ENCODE peak calls at places on chromosomes 3 and 15, in eight cellular contexts. P, U, S, M, X, K, J and G are unnamed samples.

GRCh38 chr15:77001351-77001750 is 6.4 kb downstream of the PSTPIP1 start:
- DNase-seq in P (no peak), S (no peak), J (no peak), M (peak; percentile 29), X (peak; percentile 15), K (peak; percentile 66), U (no peak), G (no peak)

GRCh38 chr3:162034368-162034767 is 537.8 kb downstream of the OTOL1 start:
- DNase-seq in U (no peak), S (no peak), M (no peak), P (no peak), K (no peak), X (no peak), J (no peak), G (no peak)

GRCh38 chr15:44712108-44713005 is 1.0 kb downstream of the B2M start:
- DNase-seq in S (no peak), P (peak; percentile 64), J (no peak), X (peak; percentile 75), K (peak; percentile 77), U (no peak), M (peak; percentile 71), G (peak; percentile 92)

GRCh38 chr3:122513386-122514122 is 1.2 kb downstream of the KPNA1 start:
- DNase-seq in X (no peak), M (no peak), U (no peak), J (no peak), K (no peak), S (peak; percentile 15), P (no peak), G (peak; percentile 22)

GRCh38 chr3:15535757-15536156 is 14.3 kb upstream of the COLQ start:
- DNase-seq in P (no peak), K (no peak), S (no peak), M (no peak), U (no peak), X (no peak), J (no peak), G (peak; percentile 27)

GRCh38 chr15:69092159-69092558 is 68.3 kb upstream of the GLCE start:
- DNase-seq in M (no peak), X (no peak), P (no peak), J (no peak), U (peak; percentile 30), K (no peak), S (no peak), G (no peak)

GRCh38 chr3:192812736-192813383 is 85.5 kb upstream of the FGF12 start:
- DNase-seq in K (no peak), U (peak; percentile 50), P (no peak), X (no peak), J (no peak), M (no peak), S (peak; percentile 66), G (peak; percentile 59)

GRCh38 chr3:141231923-141232861 is 567 bp downstream of the PXYLP1 start:
- DNase-seq in U (no peak), K (peak; percentile 82), M (peak; percentile 81), J (no peak), S (peak; percentile 64), P (peak; percentile 10), X (peak; percentile 72), G (peak; percentile 54)

GRCh38 chr3:160401301-160402095 is 2.0 kb downstream of the SMC4 start:
- DNase-seq in K (no peak), M (no peak), U (no peak), J (no peak), P (no peak), S (peak; percentile 32), X (no peak), G (peak; percentile 39)

GRCh38 chr3:103991461-103992115 is 1375.1 kb upstream of the ALCAM start:
- DNase-seq in M (no peak), X (no peak), J (no peak), P (no peak), U (no peak), K (no peak), S (peak; percentile 51), G (no peak)

GRCh38 chr3:129461022-129461421 is 21.0 kb downstream of the IFT122 start:
- DNase-seq in J (no peak), P (no peak), M (no peak), K (no peak), X (no peak), S (no peak), U (no peak), G (no peak)

GRCh38 chr15:65132841-65133549 is 613 bp downstream of the PDCD7 start:
- DNase-seq in K (peak; percentile 79), X (peak; percentile 75), J (no peak), S (peak; percentile 80), P (peak; percentile 2), M (peak; percentile 85), U (no peak), G (peak; percentile 45)

GRCh38 chr3:49244589-49245205 is 32.3 kb downstream of the C3orf62 start:
- DNase-seq in S (no peak), J (no peak), P (no peak), X (no peak), U (no peak), K (no peak), M (peak; percentile 6), G (no peak)

GRCh38 chr15:67085237-67085817 is 19.9 kb downstream of the SMAD3 start:
- DNase-seq in M (no peak), P (no peak), X (no peak), K (peak; percentile 40), U (no peak), J (no peak), S (no peak), G (no peak)

GRCh38 chr3:7393944-7394605 is 533.2 kb downstream of the GRM7 start:
- DNase-seq in K (no peak), P (no peak), M (no peak), U (no peak), X (no peak), S (no peak), J (no peak), G (no peak)

GRCh38 chr3:159854500-159855124 is 134.0 kb upstream of the IL12A start:
- DNase-seq in U (peak; percentile 94), S (no peak), K (no peak), M (no peak), J (no peak), X (no peak), P (no peak), G (no peak)

GRCh38 chr3:169077394-169077906 is 586.1 kb downstream of the MECOM start:
- DNase-seq in J (no peak), X (no peak), U (no peak), M (no peak), K (no peak), S (no peak), P (no peak), G (no peak)

GRCh38 chr15:98169551-98169950 is 209.0 kb downstream of the ARRDC4 start:
- DNase-seq in U (no peak), P (no peak), S (no peak), M (no peak), J (no peak), K (no peak), X (no peak), G (no peak)

GRCh38 chr3:66986406-66986805 is 11.7 kb upstream of the KBTBD8 start:
- DNase-seq in U (no peak), P (no peak), M (no peak), J (no peak), K (no peak), X (no peak), S (no peak), G (no peak)

GRCh38 chr3:10164546-10165393 is at the start of gene IRAK2:
- DNase-seq in K (peak; percentile 94), S (peak; percentile 85), X (peak; percentile 88), P (peak; percentile 57), M (peak; percentile 91), U (no peak), J (no peak), G (peak; percentile 64)

GRCh38 chr15:45129651-45130129 is at the start of the genes DUOX1 and DUOXA1:
- DNase-seq in X (peak; percentile 87), J (no peak), S (peak; percentile 67), P (peak; percentile 4), U (no peak), M (peak; percentile 94), K (peak; percentile 80), G (peak; percentile 50)

GRCh38 chr3:123338021-123338619 is 110.8 kb downstream of the ADCY5 start:
- DNase-seq in J (no peak), P (no peak), U (no peak), K (peak; percentile 22), X (no peak), S (no peak), M (peak; percentile 47), G (no peak)

GRCh38 chr3:150830745-150831144 is 67.8 kb upstream of the SIAH2 start:
- DNase-seq in K (no peak), S (no peak), U (no peak), M (no peak), J (no peak), X (no peak), P (no peak), G (no peak)

GRCh38 chr3:36877930-36878685 is 66.7 kb downstream of the TRANK1 start:
- DNase-seq in J (no peak), X (no peak), P (no peak), U (no peak), S (peak; percentile 16), M (no peak), K (no peak), G (no peak)
- H3K27ac ChIP-seq in J (no peak overlapping the region), X (no peak overlapping the region), P (no peak overlapping the region), U (no peak overlapping the region), S (no peak overlapping the region), M (no peak overlapping the region), K (no peak overlapping the region), G (no peak overlapping the region)

DNA sequence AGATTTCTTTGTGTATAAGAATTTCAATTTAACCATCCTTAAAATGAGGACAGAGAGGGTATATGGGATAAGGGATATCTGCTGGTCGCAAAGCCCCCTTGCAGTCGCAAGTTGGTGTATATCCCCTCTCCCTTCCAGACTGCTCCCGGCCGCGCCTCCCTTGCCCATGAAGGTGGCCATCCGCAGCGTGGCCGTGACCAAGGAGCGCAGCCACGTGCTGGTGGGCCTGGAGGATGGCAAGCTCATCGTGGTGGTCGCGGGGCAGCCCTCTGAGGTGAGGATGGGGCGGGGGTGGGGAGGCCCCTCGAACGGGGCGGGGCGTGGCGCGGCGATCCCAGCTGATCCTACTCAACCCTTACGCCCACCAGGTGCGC is 29.4 kb downstream of the NBEAL2 start:
- DNase-seq in J (no peak), U (no peak), K (no peak), X (no peak), S (no peak), P (no peak), M (no peak), G (no peak)
- H3K4me1 ChIP-seq in J (peaks cover 5% of the 10 kb centered on the region), U (no peaks in the 10 kb centered on the region), K (no peaks in the 10 kb centered on the region), X (peaks cover 17% of the 10 kb centered on the region), S (peaks cover 3% of the 10 kb centered on the region), P (no peaks in the 10 kb centered on the region), M (peaks cover 11% of the 10 kb centered on the region), G (peaks cover 3% of the 10 kb centered on the region)

GRCh38 chr3:107429330-107430181 is 52.3 kb downstream of the CCDC54 start:
- DNase-seq in K (peak; percentile 88), X (peak; percentile 77), P (peak; percentile 33), S (peak; percentile 91), U (peak; percentile 61), J (no peak), M (peak; percentile 83), G (peak; percentile 71)
- H3K27ac ChIP-seq in K (peak overlapping the region; percentile 84), X (peak overlapping the region; percentile 46), P (no peak overlapping the region), S (no peak overlapping the region), U (no peak overlapping the region), J (no peak overlapping the region), M (peak overlapping the region; percentile 49), G (peak overlapping the region; percentile 39)

DNA sequence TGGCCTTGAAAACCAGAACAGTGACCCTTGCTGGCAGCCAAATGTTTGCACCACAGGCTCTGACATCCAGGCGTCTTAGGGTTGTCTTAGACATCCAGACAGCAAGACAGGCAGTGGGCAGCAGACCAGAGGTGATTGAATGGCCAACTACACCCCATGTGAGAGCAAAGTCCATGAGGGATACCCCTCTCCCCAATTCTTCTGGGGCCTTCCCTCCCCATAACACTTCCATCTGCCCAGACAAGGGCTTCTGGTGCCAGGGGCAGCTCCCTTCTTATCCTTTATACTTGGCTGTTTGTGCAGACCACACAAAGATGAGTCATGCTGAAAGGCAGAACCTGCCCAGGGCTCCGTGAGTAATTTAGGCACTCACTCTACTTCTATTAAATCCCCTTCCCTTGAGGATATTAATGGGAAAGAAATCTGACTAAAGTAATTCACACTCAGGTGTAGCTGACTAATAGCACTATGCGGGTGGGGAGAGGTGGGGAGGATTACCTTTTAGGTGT is 257.9 kb downstream of the UACA start:
- DNase-seq in M (peak; percentile 21), K (no peak), J (no peak), P (no peak), U (peak; percentile 75), S (no peak), X (no peak), G (no peak)
- H3K4me1 ChIP-seq in M (peaks cover 27% of the 10 kb centered on the region), K (no peaks in the 10 kb centered on the region), J (peaks cover 56% of the 10 kb centered on the region), P (peaks cover 49% of the 10 kb centered on the region), U (peaks cover 85% of the 10 kb centered on the region), S (peaks cover 13% of the 10 kb centered on the region), X (peaks cover 47% of the 10 kb centered on the region), G (peaks cover 9% of the 10 kb centered on the region)